ENCODE peak calls at places on chromosomes 2 and 18, in five cellular contexts. Z is DND-41, K is epithelial cell of esophagus, E is BE2C, A is AG10803. R is an unnamed sample.

GRCh38 chr2:100070078-100070477 is 72.3 kb downstream of the AFF3 start:
- DNase-seq in E (no peak), K (peak), Z (no peak), A (peak), R (no peak)

GRCh38 chr2:120465989-120466703 is 120.2 kb downstream of the INHBB start:
- DNase-seq in Z (no peak), A (no peak), K (no peak), E (no peak), R (no peak)

GRCh38 chr18:79494936-79495335 is 99.2 kb downstream of the NFATC1 start:
- DNase-seq in K (no peak), E (no peak), A (no peak), Z (no peak), R (no peak)

GRCh38 chr2:53505814-53506213 is 261.8 kb upstream of the CHAC2 start:
- DNase-seq in A (peak), K (no peak), E (no peak), Z (no peak), R (no peak)

GRCh38 chr2:213145723-213146242 is 5.6 kb downstream of the IKZF2 start:
- DNase-seq in K (no peak), E (no peak), A (no peak), Z (no peak), R (no peak)

GRCh38 chr2:3129867-3130266 is 247.8 kb downstream of the EIPR1 start:
- DNase-seq in Z (no peak), K (no peak), A (no peak), E (no peak), R (no peak)

GRCh38 chr2:125572660-125573059 is 1083.3 kb upstream of the GYPC start:
- DNase-seq in E (no peak), A (no peak), Z (no peak), K (no peak), R (no peak)

GRCh38 chr2:42386684-42387083 is 25.7 kb upstream of the COX7A2L start:
- DNase-seq in K (peak), Z (no peak), E (no peak), A (no peak), R (no peak)

GRCh38 chr2:37263839-37264238 is 32.4 kb downstream of the NDUFAF7 start:
- DNase-seq in A (no peak), Z (no peak), E (no peak), K (no peak), R (no peak)

GRCh38 chr18:32879497-32879896 is 106.7 kb upstream of the KLHL14 start:
- DNase-seq in A (no peak), Z (no peak), E (no peak), K (no peak), R (no peak)

GRCh38 chr2:233793465-233794127 is 15.5 kb downstream of the MROH2A start:
- DNase-seq in Z (no peak), E (no peak), K (no peak), A (no peak), R (no peak)

GRCh38 chr2:36902385-36903120 is 63.8 kb downstream of the STRN start:
- DNase-seq in E (no peak), K (no peak), A (no peak), Z (no peak), R (no peak)

GRCh38 chr2:38602136-38602731 is 494 bp downstream of the HNRNPLL start:
- DNase-seq in A (peak), K (peak), Z (peak), E (peak), R (peak)

GRCh38 chr18:31679806-31680793 is 4.3 kb downstream of the B4GALT6 start:
- DNase-seq in K (no peak), Z (no peak), A (no peak), E (no peak), R (no peak)

GRCh38 chr2:187155472-187155871 is 292.6 kb downstream of the CALCRL start:
- DNase-seq in Z (no peak), K (no peak), A (no peak), E (no peak), R (no peak)

GRCh38 chr2:64698068-64698645 is 44.4 kb upstream of the SERTAD2 start:
- DNase-seq in Z (no peak), E (no peak), K (no peak), A (no peak), R (no peak)

GRCh38 chr2:30267161-30267568 is 35.8 kb downstream of the LBH start:
- DNase-seq in Z (no peak), E (no peak), A (no peak), K (no peak), R (no peak)

GRCh38 chr2:29878898-29879297 is 42.5 kb downstream of the ALK start:
- DNase-seq in A (no peak), Z (no peak), K (peak), E (no peak), R (no peak)

GRCh38 chr2:224039080-224039769 is at the start of gene SERPINE2:
- DNase-seq in K (peak), A (peak), Z (peak), E (peak), R (no peak)

GRCh38 chr2:135657806-135658582 is 83.7 kb upstream of the UBXN4 start:
- DNase-seq in E (no peak), K (no peak), A (no peak), Z (peak), R (no peak)

GRCh38 chr18:49250819-49251388 is 209.5 kb downstream of the DYM start:
- DNase-seq in E (peak), Z (no peak), K (peak), A (peak), R (peak)

GRCh38 chr2:222939979-222940378 is 79.1 kb downstream of the ACSL3 start:
- DNase-seq in K (no peak), Z (no peak), E (no peak), A (no peak), R (no peak)
- TF ChIP-seq CTCF in K (no peak), Z (no peak), E (no peak), A (no peak), R (no peak)

DNA sequence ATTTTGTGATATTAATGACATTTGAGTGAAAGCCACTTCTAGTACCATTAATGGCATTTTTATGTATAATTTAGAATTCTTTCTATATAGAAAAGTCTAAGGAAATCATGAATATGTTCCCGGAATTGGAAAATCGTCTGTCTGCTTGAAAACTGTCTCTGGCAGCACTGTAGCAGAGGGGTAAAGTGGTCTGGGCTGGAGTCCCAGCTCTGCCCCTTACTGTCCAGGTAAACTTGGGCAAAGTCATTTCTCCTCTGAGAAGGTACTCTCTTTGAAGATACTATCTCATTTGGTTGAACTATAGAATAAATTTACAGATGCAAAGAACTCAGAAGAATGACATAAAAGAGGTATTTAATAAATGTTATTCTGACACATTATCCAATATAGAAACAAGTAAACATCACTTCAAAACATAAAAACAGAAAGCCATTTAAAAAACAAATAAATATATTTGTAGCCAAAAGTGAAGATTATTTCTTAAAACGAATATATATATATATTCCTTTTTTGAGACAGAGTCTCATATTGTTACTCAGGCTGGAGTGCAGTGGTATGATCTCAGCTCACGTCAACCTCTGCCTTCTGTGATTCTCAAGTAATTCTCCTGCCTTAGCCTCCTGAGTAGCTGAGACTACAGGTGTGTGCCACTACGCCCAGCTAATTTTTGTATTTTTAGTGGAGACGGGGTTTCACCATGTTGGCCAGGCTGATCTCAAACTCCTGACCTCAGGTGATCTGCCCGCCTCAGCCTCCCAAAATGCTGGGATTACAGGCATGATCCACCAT is 149.8 kb upstream of the ITGA4 start:
- DNase-seq in A (no peak), K (no peak), E (no peak), Z (no peak), R (no peak)
- H3K4me3 ChIP-seq in A (no peak), K (no peak), E (no peak), Z (peak), R (no peak)

DNA sequence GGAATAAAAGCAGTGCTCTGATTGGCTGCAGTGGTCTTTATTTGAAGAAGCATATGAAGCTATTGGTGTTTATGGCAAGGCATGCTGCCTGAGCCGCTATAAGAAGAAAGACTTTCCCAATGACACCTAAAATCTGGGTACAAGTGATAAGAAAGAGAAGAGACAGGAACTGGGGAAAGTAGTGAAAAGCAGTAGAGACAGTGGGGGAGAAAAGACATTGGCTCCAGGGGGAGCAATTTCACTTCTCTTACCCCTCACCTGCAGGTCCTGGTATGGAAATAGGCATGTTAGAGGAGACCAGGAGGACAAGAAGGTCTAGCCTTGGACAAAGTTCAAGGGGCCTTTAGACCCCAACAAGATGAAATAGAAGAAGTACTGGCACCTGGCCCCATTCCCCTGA is 47.1 kb downstream of the PLCL1 start:
- DNase-seq in Z (no peak), E (no peak), K (no peak), A (no peak), R (peak)
- TF ChIP-seq CTCF in Z (peak), E (peak), K (no peak), A (peak), R (peak)

GRCh38 chr2:230723363-230723762 is 10.7 kb downstream of the CAB39 start:
- DNase-seq in K (peak), Z (peak), A (no peak), E (no peak), R (no peak)

GRCh38 chr2:230717595-230717994 is 5.0 kb downstream of the CAB39 start:
- DNase-seq in Z (no peak), A (no peak), E (no peak), K (no peak), R (no peak)

GRCh38 chr2:230722207-230722606 is 9.6 kb downstream of the CAB39 start:
- DNase-seq in Z (no peak), A (no peak), E (no peak), K (no peak), R (no peak)

GRCh38 chr2:230719340-230719739 is 6.7 kb downstream of the CAB39 start:
- DNase-seq in E (no peak), Z (no peak), A (no peak), K (no peak), R (no peak)

DNA sequence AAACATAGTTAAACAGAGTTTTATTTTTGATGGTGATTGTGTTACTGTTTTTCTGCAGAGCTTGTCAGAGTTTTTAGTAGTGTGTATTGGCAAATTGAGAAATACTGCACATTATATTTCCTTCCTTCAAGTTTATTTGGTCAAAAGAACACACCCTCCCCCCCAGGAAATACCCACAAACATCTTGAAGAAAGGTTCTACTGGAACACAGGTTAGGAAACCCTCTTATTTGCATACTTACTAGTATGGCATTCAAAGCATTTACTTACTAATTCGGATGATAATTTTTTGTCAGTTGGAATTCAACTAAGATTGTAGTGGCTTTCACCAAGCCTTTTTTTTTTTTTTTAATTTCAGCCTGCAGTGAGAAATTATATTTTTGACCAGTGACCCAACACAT is 9.1 kb downstream of the CAB39 start:
- DNase-seq in Z (no peak), E (no peak), A (peak), K (peak), R (no peak)
- H3K4me3 ChIP-seq in Z (no peak), E (no peak), A (no peak), K (no peak), R (no peak)

GRCh38 chr18:51135795-51136194 is 61.7 kb downstream of the MEX3C start:
- DNase-seq in E (no peak), Z (no peak), K (peak), A (no peak), R (no peak)
- TF ChIP-seq CTCF in E (peak), Z (peak), K (peak), A (peak), R (peak)

DNA sequence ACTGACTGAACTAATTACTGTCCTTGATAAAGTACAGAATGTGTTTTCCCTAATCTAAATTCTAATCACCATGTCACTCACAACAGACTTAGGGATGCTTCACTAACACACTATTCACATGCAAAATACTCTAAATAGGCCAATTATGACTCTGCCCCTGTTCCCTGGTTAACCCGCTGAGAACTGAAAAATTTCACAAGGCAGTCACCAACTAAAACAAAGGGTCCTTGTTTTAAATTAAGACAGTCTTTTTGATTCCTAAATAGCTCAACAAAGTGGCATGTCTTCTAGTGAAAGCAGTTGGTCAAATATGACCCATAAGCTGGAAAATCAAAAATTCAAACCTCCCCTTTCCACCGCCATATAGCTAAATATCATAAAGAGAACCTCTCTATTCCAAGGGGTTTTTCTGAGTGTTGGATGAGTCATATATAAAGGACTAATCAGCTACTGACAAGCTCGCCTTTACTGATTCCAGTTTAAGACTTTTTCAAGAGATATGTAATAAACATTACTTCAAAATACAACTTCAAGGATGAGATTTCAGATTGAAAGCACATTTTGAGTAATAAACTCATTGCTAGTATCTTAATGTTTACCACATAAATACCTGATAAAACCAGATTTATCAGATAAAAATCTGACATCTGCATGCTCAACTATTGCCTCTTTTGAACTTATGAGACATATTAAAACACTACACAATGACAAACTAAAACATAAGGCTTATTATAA is 235.8 kb downstream of the TCF4 start:
- DNase-seq in E (no peak), K (no peak), Z (no peak), A (no peak), R (no peak)
- H3K4me3 ChIP-seq in E (no peak), K (no peak), Z (no peak), A (no peak), R (no peak)

DNA sequence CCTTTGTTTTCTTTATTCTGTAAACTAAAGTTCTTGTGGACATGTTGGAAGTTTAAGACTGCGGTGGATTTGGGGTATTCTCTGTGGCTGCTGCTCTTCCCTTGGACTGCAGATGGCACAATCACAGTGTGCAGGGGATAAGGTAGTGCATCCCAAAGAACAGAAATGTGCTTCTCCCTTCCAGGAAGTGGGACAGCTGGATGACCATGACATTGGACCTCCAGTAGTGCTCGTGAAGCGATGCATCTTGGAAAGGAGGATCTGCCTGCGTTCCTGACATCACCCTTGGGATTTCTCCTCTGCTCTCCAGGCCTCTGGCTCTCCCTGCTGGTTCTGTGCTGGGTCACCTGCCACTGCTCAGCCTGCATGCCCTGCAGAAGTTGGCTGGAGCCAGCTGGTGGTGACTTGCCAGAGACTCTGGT is 109.9 kb downstream of the SLC4A3 start:
- DNase-seq in Z (no peak), E (no peak), A (no peak), K (peak), R (peak)
- TF ChIP-seq CTCF in Z (peak), E (peak), A (peak), K (peak), R (no peak)

GRCh38 chr2:238974510-238975166 is 126.8 kb downstream of the TWIST2 start:
- DNase-seq in Z (no peak), A (peak), K (peak), E (no peak), R (no peak)
- H3K4me3 ChIP-seq in Z (no peak), A (no peak), K (no peak), E (no peak), R (no peak)

DNA sequence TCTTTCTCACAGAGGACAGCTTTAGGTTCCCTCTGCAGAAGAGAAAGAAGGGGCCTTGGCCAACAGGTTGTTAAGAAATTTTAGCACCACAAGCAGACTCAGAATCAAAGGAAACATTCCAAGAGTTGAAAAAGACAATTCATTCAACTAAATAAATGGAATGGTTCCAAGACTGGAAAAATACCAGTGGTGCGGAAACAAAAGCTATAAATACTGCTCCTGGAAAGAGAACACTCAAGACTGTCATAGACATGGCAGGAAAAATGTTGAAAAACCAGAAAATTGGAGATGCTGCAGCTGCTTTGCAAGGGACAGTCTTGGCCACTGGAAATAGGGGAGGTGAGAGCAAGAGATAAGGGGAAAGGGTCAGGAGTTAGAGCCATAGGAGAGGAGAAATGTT is 312.7 kb upstream of the CYRIA start:
- DNase-seq in Z (no peak), K (no peak), E (no peak), A (no peak), R (no peak)
- TF ChIP-seq CTCF in Z (no peak), K (no peak), E (no peak), A (no peak), R (no peak)

DNA sequence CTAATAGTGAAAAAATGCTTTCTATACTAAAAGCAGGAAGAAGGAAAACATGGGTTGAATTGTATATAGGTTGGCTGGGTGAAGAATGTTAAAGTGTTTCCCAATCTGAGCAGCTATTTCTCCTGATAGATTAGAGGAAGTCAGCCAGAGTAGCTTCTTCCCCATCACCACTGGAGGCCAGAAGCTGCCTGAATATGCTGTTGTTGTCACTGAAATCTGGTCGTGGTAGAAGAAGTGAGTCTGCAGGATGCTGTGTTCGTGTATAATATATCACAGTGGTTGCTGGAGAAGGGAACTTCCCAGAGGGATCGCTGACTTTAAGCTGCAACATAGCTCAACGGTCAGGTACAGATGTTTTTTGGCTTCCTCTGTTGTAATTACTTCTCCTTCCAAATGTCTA is 247.5 kb upstream of the LRATD1 start:
- DNase-seq in E (no peak), K (peak), Z (no peak), A (peak), R (peak)
- H3K4me3 ChIP-seq in E (no peak), K (no peak), Z (no peak), A (no peak), R (no peak)